ENCODE peak calls at places on chromosomes 2 and 18, in seven cellular contexts. F is fibroblast of the conjunctiva, I is H7, S is putamen, G is H4, Q is T-helper 2 cell, T is amniotic stem cell. Y is an unnamed sample.

GRCh38 chr2:23532311-23533013 is 147.5 kb downstream of the KLHL29 start:
- DNase-seq in I (no peak), T (no peak), F (no peak), Q (no peak), G (no peak), S (no peak), Y (no peak)

GRCh38 chr2:159516241-159516758 is 100.0 kb downstream of the BAZ2B start:
- DNase-seq in S (no peak), G (peak), Q (peak), T (no peak), F (no peak), I (peak), Y (peak)

GRCh38 chr2:96859338-96859649 is 1.5 kb upstream of the ANKRD39 start:
- DNase-seq in T (no peak), I (peak), Q (no peak), F (no peak), G (no peak), S (peak), Y (no peak)

GRCh38 chr18:3526421-3527354 is 76.7 kb downstream of the TGIF1 start:
- DNase-seq in Q (no peak), G (peak), S (peak), I (peak), T (no peak), F (no peak), Y (no peak)

GRCh38 chr18:58249677-58250076 is 205.7 kb downstream of the NEDD4L start:
- DNase-seq in G (no peak), T (no peak), F (peak), S (no peak), I (no peak), Q (no peak), Y (no peak)

GRCh38 chr18:13726972-13727331 is 479 bp downstream of the RNMT start:
- DNase-seq in T (peak), G (peak), Q (no peak), S (peak), F (no peak), I (peak), Y (no peak)

GRCh38 chr2:113977660-113978523 is 88.0 kb downstream of the ACTR3 start:
- DNase-seq in S (peak), Q (no peak), I (peak), G (peak), T (no peak), F (no peak), Y (peak)

GRCh38 chr2:226660524-226660923 is 139.1 kb downstream of the IRS1 start:
- DNase-seq in F (peak), I (no peak), G (peak), S (no peak), T (no peak), Q (no peak), Y (no peak)

GRCh38 chr2:39571197-39571731 is 94.5 kb upstream of the TMEM178A start:
- DNase-seq in Q (no peak), F (peak), I (no peak), G (no peak), S (peak), T (no peak), Y (no peak)

GRCh38 chr2:31081497-31081896 is 56.7 kb downstream of the GALNT14 start:
- DNase-seq in Q (no peak), F (no peak), I (no peak), S (no peak), T (no peak), G (no peak), Y (no peak)

GRCh38 chr2:48112911-48113687 is 206.8 kb upstream of the FBXO11 start:
- DNase-seq in Q (no peak), T (no peak), G (peak), I (no peak), S (no peak), F (no peak), Y (no peak)

GRCh38 chr18:54774971-54775665 is 53.2 kb upstream of the RAB27B start:
- DNase-seq in S (no peak), G (no peak), Q (no peak), F (no peak), T (no peak), I (no peak), Y (peak)

GRCh38 chr18:62611395-62612241 is 88.8 kb downstream of the ZCCHC2 start:
- DNase-seq in Q (no peak), I (peak), F (no peak), T (no peak), G (no peak), S (peak), Y (no peak)

GRCh38 chr2:238003234-238004032 is 36.6 kb downstream of the UBE2F start:
- DNase-seq in S (no peak), I (no peak), G (no peak), T (no peak), F (no peak), Q (no peak), Y (no peak)

GRCh38 chr2:198054299-198054698 is 249.9 kb downstream of the PLCL1 start:
- DNase-seq in I (peak), S (peak), G (peak), F (peak), T (no peak), Q (no peak), Y (peak)

GRCh38 chr2:120579916-120580685 is 155.6 kb upstream of the GLI2 start:
- DNase-seq in G (no peak), I (no peak), T (no peak), S (no peak), Q (no peak), F (no peak), Y (no peak)

GRCh38 chr2:25692143-25692542 is 18.8 kb upstream of the DTNB start:
- DNase-seq in I (peak), S (no peak), Q (no peak), F (no peak), G (no peak), T (no peak), Y (peak)

GRCh38 chr2:215750763-215751162 is 262.6 kb downstream of the MREG start:
- DNase-seq in G (no peak), S (no peak), I (no peak), F (no peak), Q (no peak), T (no peak), Y (no peak)

GRCh38 chr2:78992451-78992806 is 33.1 kb upstream of the REG3G start:
- DNase-seq in G (no peak), T (no peak), I (peak), S (peak), Q (no peak), F (no peak), Y (peak)

Y was measured in endothelial cell of umbilical vein.